ENCODE peak calls at places on chromosomes 4 and X, in seven cellular contexts. One of them, this sample, is unnamed. For H3K9me3, the result is how much of the 10 kb centered on the place peaks cover.

GRCh38 chr4:39514888-39515401 is 12.3 kb downstream of the UGDH start:
- DNase-seq in SK-N-SH: no peak
- DNase-seq in Karpas-422: no peak
- DNase-seq in fibroblast of lung: peak
- DNase-seq in neural progenitor cell: no peak
- DNase-seq in endodermal cell: no peak
- DNase-seq in K562: no peak
- DNase-seq in this sample: no peak

GRCh38 chr4:123892997-123893745 is 496.6 kb downstream of the SPRY1 start:
- DNase-seq in SK-N-SH: peak
- DNase-seq in Karpas-422: no peak
- DNase-seq in fibroblast of lung: peak
- DNase-seq in neural progenitor cell: no peak
- DNase-seq in endodermal cell: no peak
- DNase-seq in K562: no peak
- DNase-seq in this sample: no peak

GRCh38 chrX:111837226-111837625 is 38.8 kb upstream of the TRPC5OS start:
- DNase-seq in SK-N-SH: no peak
- DNase-seq in Karpas-422: no peak
- DNase-seq in fibroblast of lung: no peak
- DNase-seq in neural progenitor cell: no peak
- DNase-seq in endodermal cell: peak
- DNase-seq in K562: no peak
- DNase-seq in this sample: no peak

GRCh38 chrX:19758536-19758935 is 128.9 kb downstream of the SH3KBP1 start:
- DNase-seq in SK-N-SH: no peak
- DNase-seq in Karpas-422: peak
- DNase-seq in fibroblast of lung: peak
- DNase-seq in neural progenitor cell: no peak
- DNase-seq in endodermal cell: no peak
- DNase-seq in K562: no peak
- DNase-seq in this sample: no peak

GRCh38 chr4:137343221-137343620 is 189.1 kb downstream of the PCDH18 start:
- DNase-seq in SK-N-SH: no peak
- DNase-seq in Karpas-422: no peak
- DNase-seq in fibroblast of lung: peak
- DNase-seq in neural progenitor cell: no peak
- DNase-seq in endodermal cell: no peak
- DNase-seq in K562: no peak
- DNase-seq in this sample: no peak

GRCh38 chr4:172997217-172997609 is 171.4 kb upstream of the GALNT7 start:
- DNase-seq in SK-N-SH: no peak
- DNase-seq in Karpas-422: no peak
- DNase-seq in fibroblast of lung: no peak
- DNase-seq in neural progenitor cell: no peak
- DNase-seq in endodermal cell: no peak
- DNase-seq in K562: no peak
- DNase-seq in this sample: no peak

GRCh38 chrX:9180623-9181022 is 146.7 kb upstream of the FAM9B start:
- DNase-seq in SK-N-SH: no peak
- DNase-seq in Karpas-422: no peak
- DNase-seq in fibroblast of lung: no peak
- DNase-seq in neural progenitor cell: peak
- DNase-seq in endodermal cell: peak
- DNase-seq in K562: no peak
- DNase-seq in this sample: no peak

GRCh38 chrX:47831788-47832187 is 4.9 kb upstream of the ZNF81 start:
- DNase-seq in SK-N-SH: peak
- DNase-seq in Karpas-422: peak
- DNase-seq in fibroblast of lung: peak
- DNase-seq in neural progenitor cell: peak
- DNase-seq in endodermal cell: peak
- DNase-seq in K562: peak
- DNase-seq in this sample: no peak

GRCh38 chrX:7779644-7780043 is 63.3 kb upstream of the VCX start:
- DNase-seq in SK-N-SH: no peak
- DNase-seq in Karpas-422: no peak
- DNase-seq in fibroblast of lung: no peak
- DNase-seq in neural progenitor cell: no peak
- DNase-seq in endodermal cell: no peak
- DNase-seq in K562: no peak
- DNase-seq in this sample: no peak

GRCh38 chr4:7134737-7135388 is 57.5 kb upstream of the SORCS2 start:
- DNase-seq in SK-N-SH: no peak
- DNase-seq in Karpas-422: no peak
- DNase-seq in fibroblast of lung: peak
- DNase-seq in neural progenitor cell: no peak
- DNase-seq in endodermal cell: no peak
- DNase-seq in K562: no peak
- DNase-seq in this sample: no peak

GRCh38 chr4:163681208-163681821 is 186.8 kb downstream of the TMA16 start:
- DNase-seq in SK-N-SH: peak
- DNase-seq in Karpas-422: peak
- DNase-seq in fibroblast of lung: no peak
- DNase-seq in neural progenitor cell: peak
- DNase-seq in endodermal cell: peak
- DNase-seq in K562: peak
- DNase-seq in this sample: no peak

GRCh38 chr4:107757293-107757692 is 37.3 kb upstream of the PAPSS1 start:
- DNase-seq in SK-N-SH: no peak
- DNase-seq in Karpas-422: no peak
- DNase-seq in fibroblast of lung: no peak
- DNase-seq in neural progenitor cell: no peak
- DNase-seq in endodermal cell: no peak
- DNase-seq in K562: no peak
- DNase-seq in this sample: no peak

GRCh38 chr4:151415978-151416377 is 7.0 kb downstream of the FHIP1A start:
- DNase-seq in SK-N-SH: no peak
- DNase-seq in Karpas-422: no peak
- DNase-seq in fibroblast of lung: peak
- DNase-seq in neural progenitor cell: no peak
- DNase-seq in endodermal cell: no peak
- DNase-seq in K562: no peak
- DNase-seq in this sample: no peak

GRCh38 chr4:82484987-82485783 is 54.8 kb downstream of the ENOPH1 start:
- DNase-seq in SK-N-SH: no peak
- DNase-seq in Karpas-422: no peak
- DNase-seq in fibroblast of lung: no peak
- DNase-seq in neural progenitor cell: no peak
- DNase-seq in endodermal cell: no peak
- DNase-seq in K562: no peak
- DNase-seq in this sample: no peak

GRCh38 chrX:135494453-135494852 is 26.0 kb upstream of the INTS6L start:
- DNase-seq in SK-N-SH: no peak
- DNase-seq in Karpas-422: no peak
- DNase-seq in fibroblast of lung: no peak
- DNase-seq in neural progenitor cell: no peak
- DNase-seq in endodermal cell: no peak
- DNase-seq in K562: no peak
- DNase-seq in this sample: no peak

DNA sequence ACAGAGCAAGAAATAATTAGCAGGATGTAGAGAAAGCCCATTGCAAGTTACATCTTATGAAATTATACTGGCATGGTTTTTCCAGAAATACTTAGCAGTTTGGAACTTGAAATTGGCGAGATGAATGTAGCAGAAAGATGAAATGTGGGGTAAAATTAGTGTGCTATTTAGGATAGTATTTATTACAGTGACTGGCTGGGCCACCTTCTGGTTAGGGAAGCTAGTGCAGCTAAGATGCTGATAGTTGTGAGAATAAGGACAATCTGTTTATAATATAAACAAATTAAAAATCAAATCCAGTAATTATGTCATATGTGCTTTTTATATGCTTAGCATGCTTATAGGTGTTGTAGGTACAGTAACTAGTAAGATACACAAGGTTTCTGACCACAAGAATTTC is 74.8 kb downstream of the IL15 start:
- DNase-seq in SK-N-SH: no peak
- DNase-seq in Karpas-422: peak
- DNase-seq in fibroblast of lung: peak
- DNase-seq in neural progenitor cell: peak
- DNase-seq in endodermal cell: no peak
- DNase-seq in K562: no peak
- DNase-seq in this sample: no peak
- H3K9me3 ChIP-seq in SK-N-SH: under half
- H3K9me3 ChIP-seq in Karpas-422: under half
- H3K9me3 ChIP-seq in fibroblast of lung: under half
- H3K9me3 ChIP-seq in neural progenitor cell: under half
- H3K9me3 ChIP-seq in endodermal cell: under half
- H3K9me3 ChIP-seq in K562: under half
- H3K9me3 ChIP-seq in this sample: under half

GRCh38 chr4:22471419-22471818 is 44.4 kb downstream of the ADGRA3 start:
- DNase-seq in SK-N-SH: no peak
- DNase-seq in Karpas-422: no peak
- DNase-seq in fibroblast of lung: no peak
- DNase-seq in neural progenitor cell: no peak
- DNase-seq in endodermal cell: no peak
- DNase-seq in K562: no peak
- DNase-seq in this sample: no peak
- H3K27ac ChIP-seq in SK-N-SH: no peak
- H3K27ac ChIP-seq in Karpas-422: no peak
- H3K27ac ChIP-seq in fibroblast of lung: no peak
- H3K27ac ChIP-seq in neural progenitor cell: no peak
- H3K27ac ChIP-seq in endodermal cell: no peak
- H3K27ac ChIP-seq in K562: no peak
- H3K27ac ChIP-seq in this sample: no peak

DNA sequence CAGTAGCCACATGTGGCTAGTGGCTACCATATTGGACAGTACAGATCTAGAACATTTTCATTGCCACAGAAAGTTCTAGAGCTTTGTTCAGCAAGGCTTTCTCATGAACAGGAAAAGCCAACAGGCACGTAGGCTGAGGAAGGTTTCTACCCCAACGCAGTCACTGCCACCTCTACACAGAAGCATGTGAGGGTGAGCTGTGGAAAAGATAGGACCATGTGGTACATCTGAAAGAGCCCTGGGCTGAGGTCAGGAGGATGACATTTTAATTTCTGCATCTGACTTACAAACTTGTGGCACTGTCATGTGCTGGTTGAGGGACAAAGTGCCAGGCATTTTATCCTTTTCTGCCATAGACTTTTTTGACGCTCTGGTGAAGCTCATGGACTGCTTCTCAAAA is 454.2 kb downstream of the BCOR start:
- DNase-seq in SK-N-SH: no peak
- DNase-seq in Karpas-422: no peak
- DNase-seq in fibroblast of lung: no peak
- DNase-seq in neural progenitor cell: no peak
- DNase-seq in endodermal cell: no peak
- DNase-seq in K562: no peak
- DNase-seq in this sample: no peak
- H3K9ac ChIP-seq in SK-N-SH: no peak
- H3K9ac ChIP-seq in Karpas-422: no peak
- H3K9ac ChIP-seq in fibroblast of lung: no peak
- H3K9ac ChIP-seq in neural progenitor cell: no peak
- H3K9ac ChIP-seq in endodermal cell: no peak
- H3K9ac ChIP-seq in K562: no peak
- H3K9ac ChIP-seq in this sample: no peak

GRCh38 chr4:28600958-28601357 is 1740.3 kb downstream of the STIM2 start:
- DNase-seq in SK-N-SH: no peak
- DNase-seq in Karpas-422: no peak
- DNase-seq in fibroblast of lung: no peak
- DNase-seq in neural progenitor cell: no peak
- DNase-seq in endodermal cell: no peak
- DNase-seq in K562: no peak
- DNase-seq in this sample: no peak
- H3K9me3 ChIP-seq in SK-N-SH: under half
- H3K9me3 ChIP-seq in Karpas-422: under half
- H3K9me3 ChIP-seq in fibroblast of lung: under half
- H3K9me3 ChIP-seq in neural progenitor cell: under half
- H3K9me3 ChIP-seq in endodermal cell: under half
- H3K9me3 ChIP-seq in K562: under half
- H3K9me3 ChIP-seq in this sample: under half

GRCh38 chr4:37991623-37992410 is 31.6 kb downstream of the PTTG2 start:
- DNase-seq in SK-N-SH: no peak
- DNase-seq in Karpas-422: no peak
- DNase-seq in fibroblast of lung: no peak
- DNase-seq in neural progenitor cell: no peak
- DNase-seq in endodermal cell: peak
- DNase-seq in K562: no peak
- DNase-seq in this sample: no peak

GRCh38 chr4:37985730-37986275 is 25.6 kb downstream of the PTTG2 start:
- DNase-seq in SK-N-SH: no peak
- DNase-seq in Karpas-422: no peak
- DNase-seq in fibroblast of lung: no peak
- DNase-seq in neural progenitor cell: no peak
- DNase-seq in endodermal cell: no peak
- DNase-seq in K562: no peak
- DNase-seq in this sample: no peak

GRCh38 chr4:37990731-37991130 is 30.5 kb downstream of the PTTG2 start:
- DNase-seq in SK-N-SH: no peak
- DNase-seq in Karpas-422: no peak
- DNase-seq in fibroblast of lung: no peak
- DNase-seq in neural progenitor cell: no peak
- DNase-seq in endodermal cell: no peak
- DNase-seq in K562: no peak
- DNase-seq in this sample: no peak

GRCh38 chr4:37988670-37989069 is 28.5 kb downstream of the PTTG2 start:
- DNase-seq in SK-N-SH: no peak
- DNase-seq in Karpas-422: no peak
- DNase-seq in fibroblast of lung: peak
- DNase-seq in neural progenitor cell: no peak
- DNase-seq in endodermal cell: peak
- DNase-seq in K562: no peak
- DNase-seq in this sample: no peak

GRCh38 chr4:37989398-37990260 is 29.4 kb downstream of the PTTG2 start:
- DNase-seq in SK-N-SH: no peak
- DNase-seq in Karpas-422: no peak
- DNase-seq in fibroblast of lung: no peak
- DNase-seq in neural progenitor cell: no peak
- DNase-seq in endodermal cell: no peak
- DNase-seq in K562: no peak
- DNase-seq in this sample: no peak
- H3K27ac ChIP-seq in SK-N-SH: no peak
- H3K27ac ChIP-seq in Karpas-422: no peak
- H3K27ac ChIP-seq in fibroblast of lung: no peak
- H3K27ac ChIP-seq in neural progenitor cell: no peak
- H3K27ac ChIP-seq in endodermal cell: no peak
- H3K27ac ChIP-seq in K562: no peak
- H3K27ac ChIP-seq in this sample: no peak